ENCODE peak calls at places on chromosomes 13 and 19, in nine cellular contexts. N is mucosa of descending colon; X is pancreas; B is nephron progenitor cell; P is left lung; T is ovary; Z is stomach; K is CD4-positive, alpha-beta T cell; I is heart left ventricle. M is an unnamed sample.

GRCh38 chr19:14817052-14817451 is 17.9 kb downstream of the OR7A5 start:
- DNase-seq in B (no peak), N (no peak), I (no peak), K (no peak), T (no peak), Z (no peak), P (no peak), X (no peak), M (no peak)

GRCh38 chr13:110293649-110294048 is 13.3 kb downstream of the COL4A1 start:
- DNase-seq in N (no peak), I (no peak), X (no peak), Z (no peak), P (no peak), K (no peak), B (no peak), T (no peak), M (no peak)

GRCh38 chr13:81636120-81636519 is 1295.2 kb upstream of the SPRY2 start:
- DNase-seq in P (no peak), I (no peak), B (no peak), K (no peak), N (no peak), T (no peak), X (no peak), Z (no peak), M (no peak)

GRCh38 chr13:20550799-20551198 is 16.2 kb upstream of the IFT88 start:
- DNase-seq in N (no peak), K (no peak), P (no peak), B (no peak), I (no peak), X (no peak), Z (no peak), T (no peak), M (no peak)

GRCh38 chr19:35006342-35006998 is 6.3 kb downstream of the GRAMD1A start:
- DNase-seq in I (no peak), X (peak; percentile 85), P (peak; percentile 60), B (no peak), Z (peak; percentile 78), T (no peak), N (peak; percentile 71), K (no peak), M (no peak)

GRCh38 chr13:21069561-21070004 is 8.2 kb upstream of the LATS2 start:
- DNase-seq in Z (no peak), T (peak; percentile 37), I (peak; percentile 49), B (no peak), K (no peak), N (no peak), P (peak; percentile 62), X (peak; percentile 26), M (no peak)

GRCh38 chr19:39833464-39834286 is at the start of gene DYRK1B:
- DNase-seq in I (peak; percentile 98), T (peak; percentile 98), N (peak; percentile 98), K (peak; percentile 97), X (peak; percentile 98), B (peak; percentile 97), P (peak; percentile 98), Z (peak; percentile 99), M (peak; percentile 94)

GRCh38 chr19:16445238-16446107 is 26.3 kb downstream of the EPS15L1 start:
- DNase-seq in B (no peak), I (no peak), T (no peak), X (no peak), K (no peak), P (no peak), N (no peak), Z (no peak), M (no peak)

GRCh38 chr19:17322854-17323253 is 11.8 kb downstream of the ANO8 start:
- DNase-seq in T (no peak), B (no peak), Z (no peak), N (no peak), P (no peak), K (no peak), X (no peak), I (no peak), M (no peak)

GRCh38 chr19:20359933-20360720 is 193.1 kb downstream of the ZNF486 start:
- DNase-seq in Z (no peak), P (no peak), N (no peak), K (no peak), I (no peak), X (peak; percentile 36), B (no peak), T (no peak), M (peak; percentile 26)

GRCh38 chr13:93740334-93740733 is 513.7 kb downstream of the GPC6 start:
- DNase-seq in B (no peak), X (no peak), N (no peak), I (no peak), T (no peak), K (no peak), Z (no peak), P (no peak), M (no peak)

GRCh38 chr13:30869491-30869890 is 36.6 kb upstream of the MEDAG start:
- DNase-seq in Z (no peak), X (no peak), T (peak; percentile 70), B (no peak), I (peak; percentile 47), K (no peak), N (no peak), P (no peak), M (no peak)

DNA sequence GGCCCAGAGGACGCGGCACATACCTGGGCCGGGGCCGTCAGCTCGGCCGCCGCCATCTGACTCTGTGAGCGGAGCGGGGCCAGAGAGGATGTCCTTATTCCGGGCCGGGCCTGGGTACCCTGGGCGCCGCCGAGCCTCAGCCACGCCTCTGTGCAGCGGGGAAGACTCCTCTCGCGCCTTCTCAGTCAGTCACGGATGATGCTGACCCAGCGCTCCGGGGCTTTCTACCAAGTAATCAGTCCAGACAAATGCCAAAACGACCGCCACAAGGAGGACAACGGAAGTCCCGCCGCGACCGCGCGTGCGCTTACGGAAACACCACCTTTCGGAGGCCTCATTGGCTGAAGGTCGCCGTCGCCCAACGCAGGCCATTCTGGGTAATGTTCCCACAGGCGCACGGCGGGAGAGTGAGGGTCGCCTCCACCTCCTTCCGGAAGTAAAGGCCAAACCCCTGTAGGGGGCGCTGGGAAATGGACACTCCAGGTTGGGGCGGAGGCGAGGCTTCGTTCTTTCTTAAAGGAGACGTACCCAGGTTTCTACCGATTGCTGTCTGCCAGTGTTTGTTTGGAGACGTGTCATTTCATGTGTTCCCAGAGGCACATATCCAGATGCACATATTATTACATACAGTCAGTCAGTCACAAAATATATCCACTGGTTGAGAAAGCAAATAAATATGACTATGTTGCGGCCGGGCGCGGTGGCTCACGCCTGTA is at the start of gene ZNF256:
- DNase-seq in I (peak; percentile 98), N (peak; percentile 94), Z (peak; percentile 87), X (peak; percentile 95), B (peak; percentile 91), K (peak; percentile 74), T (peak; percentile 93), P (peak; percentile 95), M (peak; percentile 97)
- TF ChIP-seq CTCF in I (peak; percentile 73), N (peak; percentile 62), Z (peak; percentile 47), X (peak; percentile 36), B (peak; percentile 48), K (peak; percentile 31), T (peak; percentile 54), P (peak; percentile 47), M (peak; percentile 77)

GRCh38 chr19:10895363-10895762 is 24.0 kb downstream of the CARM1 start:
- DNase-seq in I (no peak), B (no peak), N (no peak), P (no peak), K (no peak), Z (no peak), T (no peak), X (no peak), M (no peak)

GRCh38 chr19:10894911-10895213 is 23.5 kb downstream of the CARM1 start:
- DNase-seq in K (no peak), Z (no peak), T (no peak), I (no peak), B (no peak), X (no peak), N (no peak), P (no peak), M (no peak)

GRCh38 chr19:10896851-10897526 is 25.6 kb downstream of the CARM1 start:
- DNase-seq in N (no peak), X (no peak), K (no peak), Z (no peak), T (no peak), I (no peak), P (no peak), B (no peak), M (no peak)

GRCh38 chr19:10898633-10899032 is 27.3 kb downstream of the CARM1 start:
- DNase-seq in T (no peak), N (no peak), K (no peak), X (no peak), I (peak; percentile 25), P (no peak), B (no peak), Z (no peak), M (no peak)

GRCh38 chr19:10895920-10896319 is 24.6 kb downstream of the CARM1 start:
- DNase-seq in N (no peak), B (peak; percentile 31), Z (no peak), P (no peak), I (no peak), T (no peak), X (no peak), K (no peak), M (no peak)
- TF ChIP-seq CTCF in N (no peak), B (no peak), Z (no peak), P (no peak), I (no peak), T (no peak), X (no peak), K (no peak), M (no peak)

GRCh38 chr19:7637374-7638256 is 705 bp downstream of the STXBP2 start:
- DNase-seq in K (no peak), X (peak; percentile 49), T (no peak), Z (peak; percentile 73), P (peak; percentile 75), B (no peak), I (peak; percentile 54), N (peak; percentile 85), M (no peak)
- TF ChIP-seq CTCF in K (no peak), X (no peak), T (no peak), Z (no peak), P (no peak), B (no peak), I (no peak), N (no peak), M (no peak)

GRCh38 chr19:55097864-55098715 is 19.3 kb downstream of the PPP1R12C start:
- DNase-seq in K (no peak), P (no peak), I (no peak), B (no peak), T (no peak), X (peak; percentile 12), Z (no peak), N (peak; percentile 20), M (no peak)

GRCh38 chr19:55098716-55099556 is 18.5 kb downstream of the PPP1R12C start:
- DNase-seq in K (no peak), Z (no peak), X (no peak), I (no peak), T (no peak), P (no peak), N (peak; percentile 45), B (peak; percentile 28), M (no peak)

GRCh38 chr19:55101261-55101660 is 16.2 kb downstream of the PPP1R12C start:
- DNase-seq in K (no peak), B (no peak), Z (no peak), P (no peak), I (no peak), N (peak; percentile 12), X (no peak), T (no peak), M (no peak)

GRCh38 chr19:55103190-55103589 is 14.2 kb downstream of the PPP1R12C start:
- DNase-seq in I (no peak), Z (no peak), X (no peak), B (no peak), T (no peak), N (peak; percentile 19), P (no peak), K (no peak), M (no peak)

GRCh38 chr19:55099557-55100506 is 17.6 kb downstream of the PPP1R12C start:
- DNase-seq in K (no peak), B (peak; percentile 46), X (no peak), T (no peak), P (no peak), N (peak; percentile 40), I (peak; percentile 52), Z (no peak), M (no peak)
- TF ChIP-seq CTCF in K (no peak), B (peak; percentile 12), X (no peak), T (no peak), P (no peak), N (no peak), I (no peak), Z (no peak), M (peak; percentile 31)